ENCODE peak calls at places on chromosomes 3 and 15, in ten cellular contexts. One of them, this sample, is unnamed.

GRCh38 chr15:67781061-67781460 is 44.2 kb upstream of the SKOR1 start:
- DNase-seq in GM06990: no peak
- DNase-seq in right cardiac atrium: no peak
- DNase-seq in RKO: no peak
- DNase-seq in heart left ventricle: no peak
- DNase-seq in GM23248: no peak
- DNase-seq in HEK293T: no peak
- DNase-seq in breast epithelium: no peak
- DNase-seq in NCI-H1694: no peak
- DNase-seq in HTR-8/SVneo: no peak
- DNase-seq in this sample: no peak

GRCh38 chr15:93121994-93122910 is 33.2 kb upstream of the RGMA start:
- DNase-seq in HEK293T: no peak
- DNase-seq in GM06990: no peak
- DNase-seq in heart left ventricle: no peak
- DNase-seq in right cardiac atrium: peak; percentile 31
- DNase-seq in RKO: no peak
- DNase-seq in breast epithelium: no peak
- DNase-seq in NCI-H1694: no peak
- DNase-seq in HTR-8/SVneo: no peak
- DNase-seq in GM23248: peak; percentile 5
- DNase-seq in this sample: no peak

GRCh38 chr3:187319699-187320302 is 28.3 kb upstream of the MASP1 start:
- DNase-seq in right cardiac atrium: peak; percentile 75
- DNase-seq in heart left ventricle: peak; percentile 62
- DNase-seq in breast epithelium: no peak
- DNase-seq in RKO: peak; percentile 16
- DNase-seq in GM06990: peak; percentile 6
- DNase-seq in HEK293T: peak; percentile 60
- DNase-seq in NCI-H1694: peak; percentile 4
- DNase-seq in GM23248: peak; percentile 83
- DNase-seq in HTR-8/SVneo: peak; percentile 58
- DNase-seq in this sample: peak; percentile 77

GRCh38 chr15:72911658-72912057 is 128.1 kb upstream of the ADPGK start:
- DNase-seq in RKO: no peak
- DNase-seq in GM06990: no peak
- DNase-seq in heart left ventricle: no peak
- DNase-seq in breast epithelium: no peak
- DNase-seq in NCI-H1694: no peak
- DNase-seq in right cardiac atrium: no peak
- DNase-seq in HEK293T: no peak
- DNase-seq in GM23248: no peak
- DNase-seq in HTR-8/SVneo: no peak
- DNase-seq in this sample: no peak

GRCh38 chr15:37885651-37886050 is 48.8 kb upstream of the TMCO5A start:
- DNase-seq in breast epithelium: no peak
- DNase-seq in RKO: no peak
- DNase-seq in HEK293T: no peak
- DNase-seq in GM23248: peak; percentile 24
- DNase-seq in right cardiac atrium: no peak
- DNase-seq in HTR-8/SVneo: no peak
- DNase-seq in NCI-H1694: no peak
- DNase-seq in GM06990: no peak
- DNase-seq in heart left ventricle: no peak
- DNase-seq in this sample: no peak

GRCh38 chr3:153666911-153667310 is 454.3 kb upstream of the ARHGEF26 start:
- DNase-seq in GM06990: no peak
- DNase-seq in GM23248: no peak
- DNase-seq in HTR-8/SVneo: no peak
- DNase-seq in NCI-H1694: no peak
- DNase-seq in heart left ventricle: no peak
- DNase-seq in RKO: no peak
- DNase-seq in right cardiac atrium: no peak
- DNase-seq in breast epithelium: no peak
- DNase-seq in HEK293T: no peak
- DNase-seq in this sample: no peak

GRCh38 chr3:182058488-182058887 is 346.8 kb downstream of the SOX2 start:
- DNase-seq in right cardiac atrium: no peak
- DNase-seq in GM23248: no peak
- DNase-seq in heart left ventricle: no peak
- DNase-seq in NCI-H1694: no peak
- DNase-seq in RKO: peak; percentile 5
- DNase-seq in HEK293T: no peak
- DNase-seq in HTR-8/SVneo: no peak
- DNase-seq in breast epithelium: no peak
- DNase-seq in GM06990: no peak
- DNase-seq in this sample: no peak

GRCh38 chr3:49673131-49673714 is 928 bp upstream of the APEH start:
- DNase-seq in right cardiac atrium: no peak
- DNase-seq in GM23248: no peak
- DNase-seq in heart left ventricle: no peak
- DNase-seq in RKO: peak; percentile 77
- DNase-seq in breast epithelium: no peak
- DNase-seq in HTR-8/SVneo: no peak
- DNase-seq in GM06990: no peak
- DNase-seq in NCI-H1694: no peak
- DNase-seq in HEK293T: peak; percentile 15
- DNase-seq in this sample: no peak

GRCh38 chr3:166554006-166554405 is 716.8 kb upstream of the BCHE start:
- DNase-seq in GM06990: no peak
- DNase-seq in RKO: no peak
- DNase-seq in GM23248: no peak
- DNase-seq in HTR-8/SVneo: no peak
- DNase-seq in heart left ventricle: no peak
- DNase-seq in right cardiac atrium: no peak
- DNase-seq in breast epithelium: no peak
- DNase-seq in HEK293T: no peak
- DNase-seq in NCI-H1694: no peak
- DNase-seq in this sample: peak; percentile 74

GRCh38 chr3:33541918-33542317 is 101.7 kb upstream of the UBP1 start:
- DNase-seq in heart left ventricle: no peak
- DNase-seq in RKO: peak; percentile 21
- DNase-seq in HEK293T: no peak
- DNase-seq in GM23248: peak; percentile 41
- DNase-seq in GM06990: no peak
- DNase-seq in breast epithelium: no peak
- DNase-seq in NCI-H1694: no peak
- DNase-seq in HTR-8/SVneo: no peak
- DNase-seq in right cardiac atrium: no peak
- DNase-seq in this sample: no peak

GRCh38 chr15:56783156-56783856 is 50.0 kb upstream of the ZNF280D start:
- DNase-seq in GM23248: no peak
- DNase-seq in GM06990: no peak
- DNase-seq in right cardiac atrium: no peak
- DNase-seq in breast epithelium: no peak
- DNase-seq in HTR-8/SVneo: no peak
- DNase-seq in RKO: no peak
- DNase-seq in NCI-H1694: no peak
- DNase-seq in HEK293T: no peak
- DNase-seq in heart left ventricle: no peak
- DNase-seq in this sample: no peak

GRCh38 chr3:61858054-61858453 is 296.7 kb downstream of the PTPRG start:
- DNase-seq in NCI-H1694: peak; percentile 2
- DNase-seq in GM06990: no peak
- DNase-seq in RKO: peak; percentile 46
- DNase-seq in GM23248: peak; percentile 45
- DNase-seq in HTR-8/SVneo: no peak
- DNase-seq in heart left ventricle: no peak
- DNase-seq in HEK293T: no peak
- DNase-seq in right cardiac atrium: no peak
- DNase-seq in breast epithelium: no peak
- DNase-seq in this sample: peak; percentile 32

GRCh38 chr15:92619380-92620101 is 36.0 kb downstream of the FAM174B start:
- DNase-seq in NCI-H1694: no peak
- DNase-seq in HTR-8/SVneo: no peak
- DNase-seq in HEK293T: no peak
- DNase-seq in heart left ventricle: peak; percentile 25
- DNase-seq in GM06990: no peak
- DNase-seq in breast epithelium: peak; percentile 36
- DNase-seq in RKO: no peak
- DNase-seq in GM23248: peak; percentile 22
- DNase-seq in right cardiac atrium: no peak
- DNase-seq in this sample: peak; percentile 93

GRCh38 chr3:62562596-62562995 is 189.2 kb upstream of the FEZF2 start:
- DNase-seq in RKO: no peak
- DNase-seq in HTR-8/SVneo: no peak
- DNase-seq in HEK293T: no peak
- DNase-seq in GM23248: peak; percentile 75
- DNase-seq in GM06990: no peak
- DNase-seq in right cardiac atrium: no peak
- DNase-seq in heart left ventricle: no peak
- DNase-seq in breast epithelium: no peak
- DNase-seq in NCI-H1694: no peak
- DNase-seq in this sample: no peak

GRCh38 chr3:119831941-119832371 is 50.1 kb downstream of the NR1I2 start:
- DNase-seq in RKO: no peak
- DNase-seq in NCI-H1694: no peak
- DNase-seq in GM23248: peak; percentile 58
- DNase-seq in right cardiac atrium: no peak
- DNase-seq in GM06990: no peak
- DNase-seq in HEK293T: no peak
- DNase-seq in heart left ventricle: no peak
- DNase-seq in breast epithelium: no peak
- DNase-seq in HTR-8/SVneo: no peak
- DNase-seq in this sample: peak; percentile 57

GRCh38 chr3:25904248-25904647 is 114.4 kb downstream of the OXSM start:
- DNase-seq in breast epithelium: no peak
- DNase-seq in HEK293T: no peak
- DNase-seq in GM23248: no peak
- DNase-seq in NCI-H1694: no peak
- DNase-seq in heart left ventricle: peak; percentile 27
- DNase-seq in GM06990: no peak
- DNase-seq in HTR-8/SVneo: no peak
- DNase-seq in right cardiac atrium: no peak
- DNase-seq in RKO: peak; percentile 60
- DNase-seq in this sample: no peak

GRCh38 chr15:81475471-81475870 is 101.5 kb upstream of the TMC3 start:
- DNase-seq in heart left ventricle: no peak
- DNase-seq in RKO: no peak
- DNase-seq in GM23248: no peak
- DNase-seq in HTR-8/SVneo: no peak
- DNase-seq in right cardiac atrium: no peak
- DNase-seq in breast epithelium: no peak
- DNase-seq in NCI-H1694: no peak
- DNase-seq in HEK293T: no peak
- DNase-seq in GM06990: no peak
- DNase-seq in this sample: no peak

GRCh38 chr15:31129769-31130303 is 28.3 kb upstream of the TRPM1 start:
- DNase-seq in GM06990: no peak
- DNase-seq in RKO: no peak
- DNase-seq in right cardiac atrium: no peak
- DNase-seq in HTR-8/SVneo: no peak
- DNase-seq in NCI-H1694: no peak
- DNase-seq in heart left ventricle: no peak
- DNase-seq in breast epithelium: no peak
- DNase-seq in HEK293T: no peak
- DNase-seq in GM23248: no peak
- DNase-seq in this sample: no peak

GRCh38 chr3:189304465-189305341 is 132.9 kb downstream of the TPRG1 start:
- DNase-seq in NCI-H1694: no peak
- DNase-seq in breast epithelium: peak; percentile 69
- DNase-seq in HEK293T: peak; percentile 19
- DNase-seq in heart left ventricle: no peak
- DNase-seq in GM06990: no peak
- DNase-seq in right cardiac atrium: no peak
- DNase-seq in HTR-8/SVneo: peak; percentile 19
- DNase-seq in GM23248: peak; percentile 46
- DNase-seq in RKO: no peak
- DNase-seq in this sample: peak; percentile 63

GRCh38 chr3:150412599-150413069 is 4.5 kb downstream of the TSC22D2 start:
- DNase-seq in right cardiac atrium: no peak
- DNase-seq in HTR-8/SVneo: no peak
- DNase-seq in GM23248: peak; percentile 90
- DNase-seq in GM06990: peak; percentile 6
- DNase-seq in NCI-H1694: no peak
- DNase-seq in heart left ventricle: no peak
- DNase-seq in HEK293T: peak; percentile 11
- DNase-seq in RKO: peak; percentile 94
- DNase-seq in breast epithelium: no peak
- DNase-seq in this sample: peak; percentile 91

GRCh38 chr3:65811050-65811766 is 227.5 kb downstream of the MAGI1 start:
- DNase-seq in HEK293T: peak; percentile 40
- DNase-seq in NCI-H1694: no peak
- DNase-seq in HTR-8/SVneo: no peak
- DNase-seq in GM06990: no peak
- DNase-seq in right cardiac atrium: peak; percentile 47
- DNase-seq in RKO: peak; percentile 18
- DNase-seq in breast epithelium: no peak
- DNase-seq in heart left ventricle: peak; percentile 31
- DNase-seq in GM23248: peak; percentile 75
- DNase-seq in this sample: no peak

GRCh38 chr15:48462688-48463087 is 131.5 kb downstream of the DUT start:
- DNase-seq in RKO: no peak
- DNase-seq in breast epithelium: no peak
- DNase-seq in GM06990: no peak
- DNase-seq in HTR-8/SVneo: no peak
- DNase-seq in HEK293T: no peak
- DNase-seq in NCI-H1694: no peak
- DNase-seq in right cardiac atrium: no peak
- DNase-seq in heart left ventricle: no peak
- DNase-seq in GM23248: no peak
- DNase-seq in this sample: peak; percentile 30

GRCh38 chr3:57556459-57557087 is 499 bp downstream of the PDE12 start:
- DNase-seq in HTR-8/SVneo: peak; percentile 21
- DNase-seq in GM06990: no peak
- DNase-seq in HEK293T: peak; percentile 26
- DNase-seq in RKO: peak; percentile 43
- DNase-seq in heart left ventricle: peak; percentile 41
- DNase-seq in NCI-H1694: no peak
- DNase-seq in GM23248: peak; percentile 64
- DNase-seq in right cardiac atrium: peak; percentile 24
- DNase-seq in breast epithelium: no peak
- DNase-seq in this sample: peak; percentile 39

GRCh38 chr3:113231827-113232253 is 20.5 kb downstream of the BOC start:
- DNase-seq in HTR-8/SVneo: peak; percentile 75
- DNase-seq in breast epithelium: no peak
- DNase-seq in HEK293T: no peak
- DNase-seq in RKO: peak; percentile 78
- DNase-seq in heart left ventricle: no peak
- DNase-seq in GM06990: no peak
- DNase-seq in GM23248: peak; percentile 89
- DNase-seq in NCI-H1694: peak; percentile 78
- DNase-seq in right cardiac atrium: no peak
- DNase-seq in this sample: no peak

GRCh38 chr3:133547432-133548041 is 25.9 kb upstream of the CDV3 start:
- DNase-seq in GM23248: peak; percentile 74
- DNase-seq in HEK293T: no peak
- DNase-seq in NCI-H1694: no peak
- DNase-seq in HTR-8/SVneo: no peak
- DNase-seq in RKO: no peak
- DNase-seq in heart left ventricle: no peak
- DNase-seq in GM06990: no peak
- DNase-seq in right cardiac atrium: peak; percentile 23
- DNase-seq in breast epithelium: no peak
- DNase-seq in this sample: peak; percentile 76